ENCODE peak calls at places on chromosomes 13 and 19, in ten cellular contexts. R is endothelial cell; O is NT2/D1; C is SK-N-SH; E is lower leg skin; U is CD4-positive, alpha-beta memory T cell; J is Peyer's patch; Z is GM23248; K is activated T-cell treated with anti-CD3 and anti-CD28 coated beads for 1 hour; T is AG20443. M is an unnamed sample.

GRCh38 chr19:43847246-43847645 is 20.1 kb downstream of the ZNF283 start:
- DNase-seq in R (no peak), O (no peak), C (no peak), E (no peak), U (no peak), J (no peak), Z (no peak), K (no peak), T (no peak), M (no peak)

GRCh38 chr13:91142572-91142971 is 204.9 kb upstream of the MIR17HG start:
- DNase-seq in R (no peak), O (no peak), C (no peak), E (no peak), U (no peak), J (no peak), Z (peak), K (no peak), T (peak), M (no peak)

GRCh38 chr13:78241278-78241919 is 322.8 kb upstream of the EDNRB start:
- DNase-seq in R (peak), O (peak), C (peak), E (no peak), U (no peak), J (peak), Z (peak), K (no peak), T (peak), M (peak)

GRCh38 chr13:93079294-93079693 is 147.3 kb upstream of the GPC6 start:
- DNase-seq in R (no peak), O (no peak), C (peak), E (no peak), U (no peak), J (no peak), Z (peak), K (no peak), T (no peak), M (no peak)

GRCh38 chr19:49986354-49986753 is 25.4 kb upstream of the SIGLEC11 start:
- DNase-seq in R (no peak), O (no peak), C (no peak), E (no peak), U (no peak), J (no peak), Z (no peak), K (no peak), T (no peak), M (no peak)

GRCh38 chr13:51981355-51981754 is 29.9 kb downstream of the ATP7B start:
- DNase-seq in R (no peak), O (no peak), C (no peak), E (no peak), U (no peak), J (no peak), Z (no peak), K (no peak), T (no peak), M (no peak)

GRCh38 chr13:21738636-21739035 is 67.8 kb downstream of the FGF9 start:
- DNase-seq in R (no peak), O (no peak), C (no peak), E (no peak), U (no peak), J (no peak), Z (no peak), K (no peak), T (no peak), M (no peak)

GRCh38 chr13:113220877-113221276 is 11.5 kb downstream of the CUL4A start:
- DNase-seq in R (no peak), O (no peak), C (peak), E (no peak), U (peak), J (no peak), Z (no peak), K (peak), T (no peak), M (no peak)

GRCh38 chr19:17553256-17553655 is 2.2 kb upstream of the COLGALT1 start:
- DNase-seq in R (peak), O (no peak), C (no peak), E (peak), U (no peak), J (no peak), Z (peak), K (no peak), T (peak), M (peak)

GRCh38 chr19:41616785-41617621 is 9.9 kb downstream of the CEACAM4 start:
- DNase-seq in R (peak), O (peak), C (no peak), E (no peak), U (no peak), J (no peak), Z (peak), K (no peak), T (peak), M (no peak)

GRCh38 chr19:6873708-6874431 is 13.5 kb upstream of the ADGRE1 start:
- DNase-seq in R (no peak), O (no peak), C (no peak), E (no peak), U (no peak), J (no peak), Z (no peak), K (no peak), T (no peak), M (no peak)

GRCh38 chr13:102197193-102197592 is 204.7 kb downstream of the FGF14 start:
- DNase-seq in R (peak), O (peak), C (no peak), E (no peak), U (no peak), J (no peak), Z (peak), K (no peak), T (no peak), M (peak)

GRCh38 chr13:37173214-37173613 is 67.8 kb upstream of the CSNK1A1L start:
- DNase-seq in R (no peak), O (no peak), C (no peak), E (no peak), U (no peak), J (no peak), Z (peak), K (no peak), T (peak), M (no peak)

GRCh38 chr13:21595546-21595822 is 8.5 kb downstream of the MICU2 start:
- DNase-seq in R (no peak), O (no peak), C (no peak), E (no peak), U (no peak), J (no peak), Z (no peak), K (no peak), T (no peak), M (no peak)

GRCh38 chr13:62781866-62782265 is 1366.2 kb upstream of the PCDH20 start:
- DNase-seq in R (no peak), O (no peak), C (no peak), E (no peak), U (no peak), J (no peak), Z (no peak), K (no peak), T (no peak), M (no peak)

GRCh38 chr19:20367811-20368294 is 197.7 kb downstream of the ZNF737 start:
- DNase-seq in R (peak), O (peak), C (no peak), E (no peak), U (no peak), J (no peak), Z (no peak), K (no peak), T (no peak), M (no peak)

GRCh38 chr13:99834246-99834645 is 137.3 kb downstream of the ZIC5 start:
- DNase-seq in R (no peak), O (no peak), C (no peak), E (no peak), U (no peak), J (no peak), Z (no peak), K (no peak), T (no peak), M (no peak)

GRCh38 chr19:49423278-49423984 is at the start of gene PTH2:
- DNase-seq in R (no peak), O (no peak), C (no peak), E (no peak), U (no peak), J (no peak), Z (no peak), K (no peak), T (no peak), M (no peak)

GRCh38 chr19:17829855-17830566 is 8.7 kb upstream of the INSL3 start:
- DNase-seq in R (peak), O (peak), C (peak), E (no peak), U (no peak), J (peak), Z (peak), K (no peak), T (peak), M (peak)

GRCh38 chr19:9878511-9879196 is 43.5 kb downstream of the PIN1 start:
- DNase-seq in R (no peak), O (no peak), C (no peak), E (no peak), U (no peak), J (no peak), Z (no peak), K (no peak), T (no peak), M (no peak)

M was measured in NCI-H1694 treated with DMSO at 0.1 percent for 48 hours.